ENCODE peak calls at places on chromosomes 5 and 9, in seven cellular contexts. I, V, D, A, F, G and Y are unnamed samples.

GRCh38 chr9:95058795-95059386 is 258.6 kb downstream of the FANCC start:
- DNase-seq in A (no peak), V (no peak), F (no peak), I (peak), G (no peak), D (no peak), Y (no peak)

GRCh38 chr5:172772112-172772906 is 1.3 kb upstream of the DUSP1 start:
- DNase-seq in D (peak), V (peak), A (peak), I (peak), F (peak), G (peak), Y (peak)

GRCh38 chr9:116219686-116220085 is 66.1 kb downstream of the PAPPA start:
- DNase-seq in A (no peak), V (no peak), F (no peak), D (no peak), I (peak), G (no peak), Y (no peak)

GRCh38 chr5:9363026-9363793 is 182.7 kb downstream of the SEMA5A start:
- DNase-seq in F (no peak), I (no peak), A (peak), D (peak), V (no peak), G (no peak), Y (peak)

GRCh38 chr5:67648201-67648671 is 451.6 kb upstream of the CD180 start:
- DNase-seq in A (no peak), I (peak), V (no peak), D (peak), F (no peak), G (peak), Y (no peak)

GRCh38 chr5:172659909-172660628 is 19.0 kb downstream of the NEURL1B start:
- DNase-seq in G (peak), A (no peak), D (peak), V (peak), I (peak), F (peak), Y (no peak)

GRCh38 chr9:9299134-9299533 is 1313.7 kb downstream of the PTPRD start:
- DNase-seq in G (no peak), F (no peak), D (no peak), I (no peak), A (no peak), V (no peak), Y (no peak)

GRCh38 chr9:38090170-38090569 is 21.1 kb upstream of the SHB start:
- DNase-seq in V (no peak), D (no peak), F (no peak), G (peak), I (no peak), A (peak), Y (no peak)

GRCh38 chr5:8908055-8908683 is 637.7 kb downstream of the SEMA5A start:
- DNase-seq in V (peak), F (peak), A (peak), D (peak), G (no peak), I (peak), Y (peak)

GRCh38 chr5:37774912-37775483 is 64.8 kb downstream of the GDNF start:
- DNase-seq in D (no peak), G (no peak), V (no peak), A (peak), F (no peak), I (no peak), Y (no peak)

GRCh38 chr9:98479967-98480847 is 224.8 kb upstream of the TBC1D2 start:
- DNase-seq in D (no peak), F (no peak), G (no peak), A (no peak), I (peak), V (no peak), Y (no peak)

GRCh38 chr5:9059920-9060691 is 485.8 kb downstream of the SEMA5A start:
- DNase-seq in F (no peak), I (peak), G (no peak), D (peak), A (no peak), V (no peak), Y (no peak)

GRCh38 chr9:121577201-121577600 is 74.2 kb upstream of the DAB2IP start:
- DNase-seq in A (no peak), I (no peak), D (no peak), V (no peak), G (no peak), F (no peak), Y (no peak)

GRCh38 chr9:121574771-121575519 is 75.3 kb upstream of the GGTA1 start:
- DNase-seq in A (no peak), F (no peak), I (no peak), V (no peak), D (no peak), G (no peak), Y (no peak)

GRCh38 chr9:121576281-121577075 is 75.0 kb upstream of the DAB2IP start:
- DNase-seq in A (no peak), I (no peak), F (no peak), D (no peak), G (no peak), V (no peak), Y (no peak)

GRCh38 chr9:121572581-121572980 is 72.9 kb upstream of the GGTA1 start:
- DNase-seq in D (no peak), V (no peak), I (no peak), G (no peak), F (no peak), A (no peak), Y (no peak)

GRCh38 chr9:121573717-121574485 is 74.3 kb upstream of the GGTA1 start:
- DNase-seq in A (no peak), F (no peak), G (no peak), V (no peak), D (no peak), I (no peak), Y (no peak)
- TF ChIP-seq CTCF in A (no peak), F (no peak), G (no peak), V (no peak), D (no peak), I (no peak), Y (no peak)

GRCh38 chr9:92247296-92247695 is 46.2 kb downstream of the IARS1 start:
- DNase-seq in F (no peak), V (no peak), G (no peak), I (no peak), D (peak), A (no peak), Y (no peak)

GRCh38 chr9:92245005-92245797 is 48.3 kb downstream of the IARS1 start:
- DNase-seq in A (no peak), D (peak), F (no peak), V (no peak), G (no peak), I (peak), Y (no peak)

GRCh38 chr9:92236915-92237314 is 56.6 kb downstream of the IARS1 start:
- DNase-seq in A (no peak), I (no peak), F (no peak), G (no peak), V (no peak), D (no peak), Y (no peak)

GRCh38 chr9:92242779-92243136 is 50.7 kb downstream of the IARS1 start:
- DNase-seq in D (no peak), G (no peak), I (no peak), F (no peak), A (no peak), V (no peak), Y (no peak)

GRCh38 chr9:92242115-92242778 is 51.2 kb downstream of the IARS1 start:
- DNase-seq in V (no peak), G (no peak), F (no peak), I (peak), D (peak), A (no peak), Y (no peak)
- TF ChIP-seq CTCF in V (peak), G (peak), F (peak), I (peak), D (peak), A (peak), Y (peak)

GRCh38 chr9:108130896-108131295 is 641.3 kb upstream of the KLF4 start:
- DNase-seq in I (no peak), D (no peak), G (no peak), A (no peak), F (no peak), V (no peak), Y (no peak)

GRCh38 chr9:108119530-108120113 is 630.1 kb upstream of the KLF4 start:
- DNase-seq in F (no peak), D (peak), V (no peak), G (no peak), A (no peak), I (no peak), Y (no peak)

DNA sequence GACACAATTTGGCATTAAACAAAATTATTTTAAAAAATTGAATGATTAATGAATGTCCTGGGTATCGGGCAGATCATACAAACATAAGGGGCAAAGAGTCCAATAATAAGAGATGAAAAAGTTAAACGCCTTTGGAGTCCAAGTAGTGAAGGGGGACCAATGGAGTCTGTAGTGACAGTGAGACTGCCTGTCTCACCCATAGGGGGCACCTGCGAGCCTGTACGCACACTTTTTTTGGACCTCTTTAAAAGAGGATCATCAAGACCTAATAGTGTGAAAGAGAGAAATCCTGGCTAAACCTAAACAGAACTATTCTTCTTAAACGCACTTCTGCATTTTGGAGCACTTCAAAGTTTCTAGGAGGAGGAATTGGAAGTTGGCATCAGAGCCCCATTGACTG is 636.0 kb upstream of the KLF4 start:
- DNase-seq in F (no peak), A (no peak), I (no peak), D (no peak), V (peak), G (no peak), Y (peak)
- TF ChIP-seq CTCF in F (peak), A (peak), I (no peak), D (peak), V (peak), G (peak), Y (peak)

GRCh38 chr9:86907346-86907745 is 40.0 kb downstream of the GAS1 start:
- DNase-seq in A (no peak), D (no peak), F (no peak), G (no peak), I (no peak), V (no peak), Y (no peak)

GRCh38 chr9:86902606-86903460 is 44.5 kb downstream of the GAS1 start:
- DNase-seq in A (no peak), V (peak), F (no peak), D (no peak), G (no peak), I (no peak), Y (no peak)

GRCh38 chr9:86903461-86904010 is 43.8 kb downstream of the GAS1 start:
- DNase-seq in F (no peak), I (no peak), A (no peak), V (peak), D (no peak), G (no peak), Y (no peak)

DNA sequence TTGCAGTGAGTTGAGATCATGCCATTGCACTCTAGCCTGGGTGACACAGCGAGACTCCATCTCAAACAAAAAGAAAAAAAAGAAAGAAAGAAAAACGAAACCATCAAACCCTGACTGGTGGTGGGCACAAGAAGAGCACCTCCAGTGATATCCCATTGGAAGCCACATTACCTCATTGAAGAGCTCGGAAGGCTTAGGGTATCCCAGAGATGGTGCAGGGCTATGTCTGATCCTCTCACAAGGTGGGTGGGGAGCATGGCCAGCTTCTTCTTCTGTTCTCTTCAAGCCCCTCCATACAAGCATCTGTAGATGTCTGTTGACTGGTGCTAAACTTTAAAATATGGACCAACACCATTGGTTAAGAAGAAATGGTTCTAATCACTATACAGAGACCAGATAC is 45.8 kb downstream of the GAS1 start:
- DNase-seq in G (no peak), V (no peak), A (no peak), F (no peak), I (no peak), D (no peak), Y (no peak)
- TF ChIP-seq CTCF in G (no peak), V (no peak), A (no peak), F (no peak), I (no peak), D (no peak), Y (no peak)

GRCh38 chr9:120324996-120325642 is 254.8 kb downstream of the CDK5RAP2 start:
- DNase-seq in D (no peak), G (no peak), I (no peak), F (no peak), V (peak), A (no peak), Y (no peak)
- TF ChIP-seq CTCF in D (no peak), G (no peak), I (no peak), F (peak), V (peak), A (no peak), Y (no peak)

GRCh38 chr9:114613087-114613486 is 2.0 kb downstream of the TMEM268 start:
- DNase-seq in D (no peak), G (no peak), F (no peak), I (no peak), A (no peak), V (no peak), Y (no peak)
- TF ChIP-seq CTCF in D (no peak), G (no peak), F (no peak), I (no peak), A (no peak), V (no peak), Y (no peak)